ENCODE peak calls at places on chromosome 21, in ten cellular contexts. H is aorta; C is tibial nerve; X is heart right ventricle; M is GM23248; O is stomach; Z is MM.1S; D is body of pancreas; Y is CD4-positive, alpha-beta memory T cell; F is H1. N is an unnamed sample.
A peak's percentile ranks its signal among the peaks of the same experiment; 100 is the strongest.

GRCh38 chr21:22965455-22966125 is 1967.4 kb downstream of the NCAM2 start:
- DNase-seq in M (no peak), D (no peak), H (no peak), O (no peak), Z (no peak), F (no peak), Y (no peak), X (no peak), C (no peak), N (no peak)

GRCh38 chr21:41217656-41218380 is 49.9 kb downstream of the BACE2 start:
- DNase-seq in Y (no peak), F (no peak), C (no peak), H (peak; percentile 92), O (no peak), D (no peak), Z (no peak), X (peak; percentile 54), M (peak; percentile 50), N (no peak)

GRCh38 chr21:34120867-34121266 is 47.5 kb downstream of the MRPS6 start:
- DNase-seq in Z (no peak), Y (no peak), D (no peak), X (no peak), O (no peak), M (no peak), C (no peak), F (no peak), H (no peak), N (no peak)

GRCh38 chr21:45335761-45336534 is 48.3 kb upstream of the POFUT2 start:
- DNase-seq in M (no peak), D (no peak), Y (no peak), Z (no peak), C (no peak), O (no peak), H (peak; percentile 79), X (peak; percentile 10), F (no peak), N (no peak)

GRCh38 chr21:41407541-41408460 is 18.2 kb upstream of the MX1 start:
- DNase-seq in O (no peak), Z (no peak), C (no peak), M (no peak), Y (no peak), F (no peak), D (no peak), H (peak; percentile 42), X (no peak), N (no peak)

GRCh38 chr21:17462276-17462981 is 50.4 kb upstream of the CXADR start:
- DNase-seq in D (peak; percentile 92), X (no peak), H (no peak), M (no peak), F (no peak), Y (no peak), C (no peak), Z (no peak), O (peak; percentile 83), N (no peak)

GRCh38 chr21:15653710-15654109 is 76.1 kb upstream of the USP25 start:
- DNase-seq in M (no peak), X (no peak), Y (no peak), F (no peak), O (no peak), H (no peak), Z (no peak), D (no peak), C (no peak), N (no peak)

GRCh38 chr21:17612023-17612564 is 607 bp downstream of the BTG3 start:
- DNase-seq in Z (peak; percentile 33), O (peak; percentile 48), D (peak; percentile 49), C (no peak), M (peak; percentile 69), F (no peak), X (peak; percentile 32), Y (no peak), H (peak; percentile 81), N (peak; percentile 2)

GRCh38 chr21:14797543-14797942 is 251.4 kb upstream of the SAMSN1 start:
- DNase-seq in Y (no peak), M (no peak), C (no peak), O (no peak), Z (no peak), H (no peak), X (no peak), F (no peak), D (no peak), N (no peak)

GRCh38 chr21:14306143-14306907 is 76.6 kb downstream of the HSPA13 start:
- DNase-seq in M (peak; percentile 34), Y (no peak), F (no peak), O (no peak), Z (peak; percentile 35), H (no peak), D (no peak), C (no peak), X (no peak), N (no peak)

DNA sequence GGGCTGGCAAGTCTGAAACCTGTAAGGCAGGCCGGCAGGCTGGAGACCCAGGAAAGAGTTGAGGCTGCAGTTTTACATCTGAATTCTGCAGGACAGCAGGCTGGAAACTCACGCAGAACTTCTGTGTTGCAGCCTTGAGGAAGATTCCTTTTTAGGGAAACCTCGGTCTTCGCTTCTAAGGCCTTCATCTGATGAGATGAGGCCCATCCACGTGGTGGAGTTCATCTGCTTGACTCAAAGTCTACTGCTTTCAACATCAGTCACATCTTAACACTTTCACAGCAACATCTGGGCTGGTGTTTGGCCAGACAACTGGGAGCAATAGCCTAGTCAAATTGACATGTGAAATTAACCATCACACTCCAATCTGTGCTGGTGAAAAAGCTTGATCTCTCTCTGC is 57.1 kb downstream of the EVA1C start:
- DNase-seq in Z (no peak), Y (no peak), C (no peak), X (no peak), F (no peak), D (no peak), H (peak; percentile 42), M (no peak), O (no peak), N (no peak)
- H3K36me3 ChIP-seq in Z (no peaks in the 10 kb centered on the region), Y (no peaks in the 10 kb centered on the region), C (peaks cover 85% of the 10 kb centered on the region), X (peaks cover 42% of the 10 kb centered on the region), F (no peaks in the 10 kb centered on the region), D (no peaks in the 10 kb centered on the region), H (no peaks in the 10 kb centered on the region), M (no peaks in the 10 kb centered on the region), O (peaks cover 27% of the 10 kb centered on the region), N (peaks cover 20% of the 10 kb centered on the region)

GRCh38 chr21:32307706-32308105 is 9.1 kb downstream of the MRAP start:
- DNase-seq in D (no peak), C (no peak), X (no peak), H (no peak), M (no peak), F (no peak), Z (no peak), O (no peak), Y (no peak), N (no peak)

GRCh38 chr21:32312321-32312720 is 13.7 kb downstream of the MRAP start:
- DNase-seq in Z (no peak), M (no peak), H (no peak), X (peak; percentile 61), O (no peak), Y (no peak), D (no peak), C (no peak), F (no peak), N (no peak)

GRCh38 chr21:32308696-32309095 is 10.0 kb downstream of the MRAP start:
- DNase-seq in X (no peak), Z (no peak), D (no peak), O (no peak), C (no peak), F (no peak), H (no peak), M (no peak), Y (no peak), N (no peak)

GRCh38 chr21:32311621-32312020 is 13.0 kb downstream of the MRAP start:
- DNase-seq in C (no peak), M (no peak), Z (no peak), O (no peak), X (no peak), Y (no peak), D (no peak), F (no peak), H (no peak), N (no peak)

DNA sequence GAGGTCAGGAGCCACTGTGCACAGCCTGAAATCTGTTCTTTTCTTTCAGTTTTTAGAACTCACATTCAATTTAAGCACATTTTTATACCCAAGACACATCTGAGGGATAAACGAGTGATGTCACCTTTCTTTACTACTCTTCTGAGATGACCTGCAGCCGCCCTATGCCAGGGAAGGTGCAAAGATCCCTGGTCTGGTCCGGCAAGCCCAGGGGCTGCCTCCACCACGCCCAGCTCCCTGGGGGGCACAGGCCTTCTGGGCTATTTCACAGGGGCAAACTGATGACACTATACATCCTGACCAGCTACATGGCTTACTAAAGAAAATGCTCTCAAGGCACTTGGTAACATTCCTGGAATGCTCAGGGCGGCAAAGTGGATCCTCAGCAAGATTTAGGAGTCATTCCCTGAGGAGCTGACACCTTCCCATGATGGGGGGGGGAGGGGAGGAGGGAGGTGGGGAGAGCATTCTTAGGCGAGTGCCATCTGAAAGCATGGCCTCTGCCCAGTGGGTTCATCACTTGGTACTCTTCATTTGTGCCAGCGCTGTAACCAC is 11.3 kb downstream of the MRAP start:
- DNase-seq in Z (no peak), Y (no peak), F (no peak), C (no peak), H (no peak), D (no peak), M (no peak), X (no peak), O (no peak), N (no peak)
- H3K36me3 ChIP-seq in Z (peaks cover 3% of the 10 kb centered on the region), Y (peaks cover 7% of the 10 kb centered on the region), F (peaks cover 16% of the 10 kb centered on the region), C (peaks cover 76% of the 10 kb centered on the region), H (peaks cover 8% of the 10 kb centered on the region), D (peaks cover 15% of the 10 kb centered on the region), M (peaks cover 18% of the 10 kb centered on the region), X (peaks cover 12% of the 10 kb centered on the region), O (peaks cover 16% of the 10 kb centered on the region), N (peaks cover 20% of the 10 kb centered on the region)

DNA sequence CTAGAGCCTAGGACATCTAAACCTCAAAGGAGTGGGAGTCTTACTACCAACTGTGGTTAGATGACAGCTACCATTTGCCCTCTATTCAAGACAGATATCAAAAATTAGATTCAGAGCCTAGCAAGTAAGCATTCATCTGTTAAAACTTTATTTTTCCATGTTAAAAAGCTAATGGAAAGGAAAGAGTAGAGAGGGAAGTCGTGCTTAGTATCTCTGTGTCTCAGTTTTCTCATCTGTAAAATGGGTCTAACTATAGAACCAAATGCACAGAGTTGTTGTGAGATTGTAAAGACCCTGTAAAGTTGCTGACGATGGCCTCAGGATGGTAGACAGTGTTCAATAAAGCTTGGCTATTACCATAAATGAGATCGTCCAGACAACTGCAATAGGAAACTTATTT is 428.5 kb upstream of the RUNX1 start:
- DNase-seq in H (no peak), X (no peak), Y (no peak), D (no peak), F (no peak), M (no peak), Z (no peak), O (no peak), C (no peak), N (no peak)
- H3K36me3 ChIP-seq in H (no peaks in the 10 kb centered on the region), X (no peaks in the 10 kb centered on the region), Y (no peaks in the 10 kb centered on the region), D (no peaks in the 10 kb centered on the region), F (no peaks in the 10 kb centered on the region), M (no peaks in the 10 kb centered on the region), Z (no peaks in the 10 kb centered on the region), O (no peaks in the 10 kb centered on the region), C (no peaks in the 10 kb centered on the region), N (no peaks in the 10 kb centered on the region)

DNA sequence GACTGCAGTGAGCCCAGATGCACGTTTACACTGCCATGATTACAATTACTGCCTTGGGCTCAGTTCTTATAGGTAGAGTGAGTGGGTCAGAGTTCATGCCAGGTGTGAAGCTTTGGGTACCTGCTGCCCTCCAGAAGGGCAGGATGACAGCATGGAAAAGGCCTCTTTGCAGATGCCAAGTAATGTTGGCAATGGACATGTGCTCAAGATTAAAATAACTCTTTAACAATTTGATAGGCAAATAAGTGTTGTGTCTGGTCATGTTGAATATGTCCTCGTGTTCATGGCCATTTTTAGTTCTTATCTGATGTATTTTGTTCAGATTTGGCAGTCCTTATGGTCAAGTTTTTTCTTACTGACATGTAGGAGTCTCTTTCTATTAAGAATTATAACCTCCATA is 34.8 kb downstream of the S100B start:
- DNase-seq in M (no peak), Y (no peak), X (no peak), H (no peak), D (no peak), F (no peak), Z (no peak), O (no peak), C (no peak), N (no peak)
- H3K36me3 ChIP-seq in M (peaks cover 30% of the 10 kb centered on the region), Y (peaks cover 42% of the 10 kb centered on the region), X (peaks cover 52% of the 10 kb centered on the region), H (peaks cover 6% of the 10 kb centered on the region), D (peaks cover 21% of the 10 kb centered on the region), F (peaks cover 18% of the 10 kb centered on the region), Z (peaks cover 4% of the 10 kb centered on the region), O (peaks cover 38% of the 10 kb centered on the region), C (peaks cover 81% of the 10 kb centered on the region), N (peaks cover 23% of the 10 kb centered on the region)